ENCODE peak calls at places on chromosome 15, in six cellular contexts. O is GM12891, F is GM12878, G is H1, H is K562, W is HepG2. N is an unnamed sample.

GRCh38 chr15:75712668-75713337 is at the start of gene CSPG4:
- DNase-seq in O (no peak), F (no peak), G (peak), H (peak), W (no peak), N (no peak)

GRCh38 chr15:35626984-35627383 is 81.0 kb upstream of the DPH6 start:
- DNase-seq in O (no peak), F (no peak), G (no peak), H (no peak), W (no peak), N (no peak)

GRCh38 chr15:29849218-29849617 is 26.9 kb upstream of the TJP1 start:
- DNase-seq in O (no peak), F (no peak), G (no peak), H (no peak), W (no peak), N (no peak)

GRCh38 chr15:33244471-33244870 is 50.0 kb upstream of the FMN1 start:
- DNase-seq in O (no peak), F (no peak), G (no peak), H (no peak), W (no peak), N (no peak)

GRCh38 chr15:58393196-58393790 is 38.5 kb upstream of the LIPC start:
- DNase-seq in O (no peak), F (no peak), G (no peak), H (no peak), W (no peak), N (no peak)

GRCh38 chr15:79973445-79974180 is 2.6 kb upstream of the BCL2A1 start:
- DNase-seq in O (no peak), F (no peak), G (no peak), H (no peak), W (no peak), N (no peak)

GRCh38 chr15:51243774-51244173 is 94.6 kb downstream of the CYP19A1 start:
- DNase-seq in O (no peak), F (no peak), G (no peak), H (no peak), W (peak), N (no peak)

GRCh38 chr15:22257668-22258401 is 177.5 kb downstream of the OR4M2 start:
- DNase-seq in O (no peak), F (no peak), G (no peak), H (no peak), W (no peak), N (no peak)

GRCh38 chr15:40845511-40846284 is 1.9 kb downstream of the SPINT1 start:
- DNase-seq in O (no peak), F (no peak), G (no peak), H (no peak), W (peak), N (no peak)

GRCh38 chr15:85545185-85545584 is 164.8 kb downstream of the AKAP13 start:
- DNase-seq in O (no peak), F (no peak), G (no peak), H (no peak), W (no peak), N (no peak)

GRCh38 chr15:81795899-81796298 is 249.9 kb downstream of the MEX3B start:
- DNase-seq in O (no peak), F (no peak), G (no peak), H (no peak), W (no peak), N (no peak)

GRCh38 chr15:22979699-22980188 is 424 bp downstream of the CYFIP1 start:
- DNase-seq in O (no peak), F (no peak), G (peak), H (no peak), W (no peak), N (peak)

GRCh38 chr15:61879219-61879618 is 181.0 kb downstream of the VPS13C start:
- DNase-seq in O (no peak), F (no peak), G (no peak), H (no peak), W (peak), N (no peak)

GRCh38 chr15:76866716-76867321 is 38.3 kb downstream of the SCAPER start:
- DNase-seq in O (no peak), F (no peak), G (no peak), H (peak), W (peak), N (no peak)

DNA sequence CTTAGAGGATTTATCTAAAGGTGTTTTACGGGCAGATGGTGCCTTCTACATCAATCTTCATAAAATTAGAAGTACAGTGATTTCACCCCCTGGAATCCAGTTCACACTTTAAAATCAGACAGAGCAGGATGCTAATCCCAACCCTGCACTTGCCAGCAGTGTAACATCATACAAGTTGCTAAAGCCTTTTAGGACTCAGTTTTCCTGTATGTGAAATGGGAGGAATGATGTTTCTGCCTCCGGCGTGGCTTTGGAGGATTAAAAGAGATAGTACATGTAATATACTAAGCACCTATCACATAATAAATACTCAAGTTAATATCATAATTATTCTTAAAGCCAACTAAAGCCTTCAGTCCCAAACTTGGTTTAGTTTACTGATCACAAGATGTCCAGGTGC is 257.2 kb upstream of the THBS1 start:
- DNase-seq in O (no peak), F (no peak), G (no peak), H (no peak), W (no peak), N (no peak)
- TF ChIP-seq POLR2A in O (no peak), F (no peak), G (no peak), H (no peak), W (no peak), N (no peak)

GRCh38 chr15:92095691-92096090 is 242.2 kb downstream of the SLCO3A1 start:
- DNase-seq in O (no peak), F (no peak), G (no peak), H (no peak), W (no peak), N (no peak)

GRCh38 chr15:92098869-92099268 is 245.4 kb downstream of the SLCO3A1 start:
- DNase-seq in O (no peak), F (no peak), G (no peak), H (no peak), W (no peak), N (no peak)

GRCh38 chr15:92100751-92101150 is 247.2 kb downstream of the SLCO3A1 start:
- DNase-seq in O (no peak), F (no peak), G (no peak), H (no peak), W (no peak), N (no peak)

GRCh38 chr15:92101706-92102434 is 248.4 kb downstream of the SLCO3A1 start:
- DNase-seq in O (no peak), F (peak), G (no peak), H (no peak), W (no peak), N (no peak)

DNA sequence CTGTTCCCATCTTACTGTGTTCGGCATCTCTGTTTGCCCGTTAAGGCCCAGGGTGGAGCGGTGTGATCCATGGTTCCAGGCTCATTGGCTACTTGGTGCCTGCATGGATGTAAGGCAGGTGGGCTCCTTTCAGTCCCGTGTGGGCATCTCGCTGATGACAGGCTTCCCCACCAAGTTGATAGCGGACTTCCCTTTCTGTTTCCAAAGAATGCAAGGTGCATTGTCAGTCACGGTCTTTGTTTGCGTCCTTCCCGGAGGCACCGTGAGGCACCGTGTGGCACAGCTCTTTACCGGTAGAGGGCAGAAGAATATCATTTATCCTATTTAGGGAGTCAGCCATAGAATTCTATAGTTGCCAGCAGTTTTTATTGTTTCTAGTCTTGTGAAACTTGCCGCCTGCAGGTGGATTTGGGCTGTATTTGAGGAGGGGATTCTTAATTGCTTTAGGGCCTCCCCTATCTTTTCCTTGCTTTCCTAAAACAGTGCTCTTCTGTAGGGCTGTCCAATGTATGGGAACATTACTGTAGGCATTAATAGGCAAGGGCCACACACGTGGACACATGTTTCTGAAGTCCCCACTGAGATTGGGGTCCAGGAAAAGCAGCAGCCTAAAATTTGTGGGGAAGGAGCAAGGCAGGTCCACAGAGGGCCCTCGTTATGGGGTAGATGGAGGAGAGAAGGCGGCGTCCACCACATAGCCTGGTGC is 244.1 kb downstream of the SLCO3A1 start:
- DNase-seq in O (no peak), F (peak), G (peak), H (peak), W (peak), N (no peak)
- TF ChIP-seq TAF1 in O (no peak), F (no peak), G (no peak), H (no peak), W (no peak), N (no peak)

GRCh38 chr15:71114887-71115566 is at the start of gene THSD4:
- DNase-seq in O (peak), F (no peak), G (peak), H (peak), W (peak), N (peak)

GRCh38 chr15:71117906-71118305 is 2.6 kb downstream of the THSD4 start:
- DNase-seq in O (no peak), F (no peak), G (no peak), H (no peak), W (no peak), N (no peak)

GRCh38 chr15:71116942-71117341 is 1.7 kb downstream of the THSD4 start:
- DNase-seq in O (no peak), F (no peak), G (no peak), H (no peak), W (no peak), N (no peak)

GRCh38 chr15:71115567-71116351 is 488 bp downstream of the THSD4 start:
- DNase-seq in O (peak), F (no peak), G (peak), H (no peak), W (no peak), N (peak)

DNA sequence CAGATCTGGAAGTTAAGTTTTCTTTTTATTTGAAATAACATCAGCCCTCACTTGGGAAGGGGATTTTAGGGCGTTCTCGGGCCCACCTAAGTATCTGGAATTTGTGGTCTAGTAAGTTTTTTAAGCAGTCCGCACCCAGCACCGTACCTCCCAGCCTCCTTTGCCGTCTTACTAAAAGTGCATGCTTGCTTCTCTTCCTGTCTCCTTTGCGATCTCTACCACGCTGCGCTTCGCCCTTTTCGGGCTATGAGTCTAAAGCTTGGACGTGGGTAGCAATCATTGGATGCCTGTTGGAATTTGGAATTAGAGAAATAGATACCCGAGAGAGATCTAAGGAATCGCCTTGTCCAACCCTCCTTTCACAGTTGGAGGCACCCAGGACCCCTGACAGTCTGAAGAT is 1.1 kb downstream of the THSD4 start:
- DNase-seq in O (no peak), F (no peak), G (no peak), H (no peak), W (no peak), N (no peak)
- TF ChIP-seq POLR2A in O (no peak), F (no peak), G (no peak), H (no peak), W (no peak), N (no peak)

GRCh38 chr15:101354891-101355623 is 60.0 kb upstream of the SNRPA1 start:
- DNase-seq in O (no peak), F (no peak), G (no peak), H (no peak), W (no peak), N (no peak)
- TF ChIP-seq TAF1 in O (no peak), F (no peak), G (no peak), H (no peak), W (no peak), N (no peak)

GRCh38 chr15:78280289-78281072 is 16.1 kb downstream of the DNAJA4 start:
- DNase-seq in O (no peak), F (no peak), G (no peak), H (no peak), W (no peak), N (no peak)

GRCh38 chr15:78272776-78273175 is 8.4 kb downstream of the DNAJA4 start:
- DNase-seq in O (no peak), F (no peak), G (no peak), H (no peak), W (no peak), N (no peak)

GRCh38 chr15:78272326-78272725 is 8.0 kb downstream of the DNAJA4 start:
- DNase-seq in O (no peak), F (no peak), G (no peak), H (no peak), W (no peak), N (no peak)

DNA sequence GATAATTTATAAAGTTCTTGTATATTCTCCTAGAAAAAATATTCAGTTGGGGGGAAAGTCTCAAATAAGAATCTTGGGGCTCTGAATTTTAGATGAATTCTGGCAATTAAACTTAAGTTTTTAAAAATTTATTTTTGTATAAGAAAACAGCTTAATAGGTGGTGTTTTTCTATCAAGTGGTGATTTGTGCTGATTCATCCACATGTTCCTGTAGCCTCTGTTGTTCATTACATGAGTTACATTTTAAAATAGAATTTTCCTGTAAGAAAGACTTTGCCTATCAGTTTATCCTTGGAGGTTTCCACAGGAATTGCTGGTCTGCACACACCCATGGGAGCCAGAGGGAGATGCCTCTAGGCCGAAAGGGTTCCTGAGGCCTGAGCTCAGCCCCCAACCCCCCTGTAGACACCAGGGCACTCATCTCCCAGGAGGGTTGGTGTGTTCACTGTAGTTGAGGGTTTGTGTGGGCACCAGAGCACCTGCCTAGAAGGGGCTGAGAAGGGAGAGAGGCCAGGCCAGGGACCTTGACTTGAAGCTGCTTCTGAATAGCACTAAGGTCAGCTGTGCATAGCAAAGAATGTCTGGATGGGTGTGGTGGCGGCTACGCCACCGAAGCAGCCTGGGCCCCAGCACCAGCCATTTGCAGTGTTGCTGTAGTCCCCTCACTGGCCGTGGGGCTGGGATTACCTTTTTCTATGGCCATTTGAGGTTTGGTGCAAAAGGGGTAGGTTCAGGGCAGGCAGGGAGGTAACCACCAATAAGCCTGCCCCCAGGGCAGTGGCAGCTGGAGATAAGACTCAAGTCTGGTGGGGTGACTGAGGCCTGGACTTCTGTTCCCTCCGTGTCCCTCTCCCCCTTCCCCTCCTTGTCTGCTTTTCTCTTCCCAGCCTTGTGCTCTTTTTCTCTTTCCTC is 11.9 kb downstream of the DNAJA4 start:
- DNase-seq in O (no peak), F (no peak), G (no peak), H (peak), W (no peak), N (no peak)
- TF ChIP-seq POLR2A in O (no peak), F (no peak), G (no peak), H (peak), W (no peak), N (no peak)

GRCh38 chr15:101012326-101013040 is 93.3 kb downstream of the LRRK1 start:
- DNase-seq in O (no peak), F (no peak), G (peak), H (no peak), W (no peak), N (no peak)
- TF ChIP-seq TAF1 in O (no peak), F (no peak), G (no peak), H (no peak), W (no peak), N (no peak)

DNA sequence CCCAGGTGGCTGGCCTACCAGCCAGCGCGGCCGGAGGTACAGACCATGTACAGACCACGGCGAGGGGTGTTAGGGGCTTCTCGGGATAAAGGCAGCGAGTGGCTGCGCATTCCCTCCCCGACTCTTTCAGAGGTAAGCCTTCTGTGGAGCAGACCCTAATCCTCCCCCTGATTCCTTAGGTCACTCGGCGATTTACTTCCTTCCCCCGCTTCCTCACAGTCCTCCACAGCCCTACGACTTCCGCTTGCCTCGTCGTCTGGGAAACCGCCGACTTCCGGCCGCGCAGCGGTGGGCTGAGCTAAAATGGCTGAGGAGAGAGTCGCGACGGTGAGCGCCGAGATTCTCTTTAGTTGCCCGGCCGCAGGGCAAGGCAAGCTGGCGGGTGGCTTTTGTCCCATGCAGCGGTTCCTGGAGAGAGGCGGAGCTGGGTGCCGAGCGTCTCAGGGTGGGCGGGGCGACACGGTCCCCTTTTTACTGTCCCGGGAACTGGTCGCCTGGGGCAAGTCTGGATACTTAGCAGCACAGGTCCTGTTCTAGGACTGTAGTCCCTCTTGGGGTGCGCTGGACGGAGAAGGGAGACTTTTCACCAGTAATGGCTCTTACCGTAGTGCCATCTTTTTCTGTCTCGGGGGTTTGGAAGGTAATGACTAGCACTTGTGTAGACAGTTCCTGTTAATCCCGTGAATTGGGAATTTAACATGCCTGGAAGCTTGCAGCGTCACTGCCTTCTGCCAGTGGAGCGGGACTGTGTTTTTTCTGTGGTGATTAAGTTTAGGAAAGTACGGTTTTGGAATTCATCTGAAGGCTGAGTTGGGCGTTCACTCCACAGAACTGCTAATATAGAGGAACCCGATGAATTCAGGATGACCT is at the start of the genes BBS4 and HIGD2B:
- DNase-seq in O (peak), F (peak), G (peak), H (peak), W (peak), N (peak)
- TF ChIP-seq POLR2A in O (peak), F (peak), G (peak), H (peak), W (peak), N (peak)

DNA sequence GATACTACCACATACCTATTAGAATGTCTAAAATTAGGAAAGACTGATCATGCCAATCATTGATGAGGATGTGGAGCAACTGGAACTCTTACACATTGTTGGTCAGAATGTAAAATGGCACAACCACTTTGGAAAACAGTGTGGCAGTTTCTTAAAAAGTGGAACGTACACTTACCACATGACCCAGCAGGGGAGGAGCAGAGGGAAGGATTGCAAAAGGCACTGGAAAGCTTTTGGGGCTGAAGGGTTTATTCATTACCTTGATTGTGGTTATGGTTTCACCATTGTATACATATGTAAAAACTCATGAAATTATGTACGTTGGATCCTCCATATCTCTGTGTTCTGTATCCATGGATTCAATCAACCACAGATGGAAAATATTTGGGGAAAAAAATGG is 3.3 kb upstream of the EHD4 start:
- DNase-seq in O (no peak), F (no peak), G (no peak), H (no peak), W (no peak), N (no peak)
- TF ChIP-seq TAF1 in O (no peak), F (no peak), G (no peak), H (no peak), W (no peak), N (no peak)

GRCh38 chr15:26807517-26808427 is 34.9 kb upstream of the GABRB3 start:
- DNase-seq in O (no peak), F (no peak), G (no peak), H (no peak), W (no peak), N (no peak)
- TF ChIP-seq POLR2A in O (no peak), F (no peak), G (no peak), H (no peak), W (no peak), N (no peak)

N was measured in GM12892.